ENCODE peak calls at places on chromosomes 1 and 21, in six cellular contexts. One of them, this sample, is unnamed.

GRCh38 chr1:24964811-24965570 is 34.9 kb upstream of the RUNX3 start:
- DNase-seq in SJSA1: peak
- DNase-seq in tibial artery: no peak
- DNase-seq in fibroblast of lung: peak
- DNase-seq in C1 segment of cervical spinal cord: no peak
- DNase-seq in tibial nerve: no peak
- DNase-seq in this sample: no peak

GRCh38 chr1:37634554-37635308 is at the start of gene RSPO1:
- DNase-seq in SJSA1: no peak
- DNase-seq in tibial artery: no peak
- DNase-seq in fibroblast of lung: peak
- DNase-seq in C1 segment of cervical spinal cord: no peak
- DNase-seq in tibial nerve: no peak
- DNase-seq in this sample: no peak

GRCh38 chr21:45381036-45381787 is 23.8 kb upstream of the COL18A1 start:
- DNase-seq in SJSA1: no peak
- DNase-seq in tibial artery: no peak
- DNase-seq in fibroblast of lung: no peak
- DNase-seq in C1 segment of cervical spinal cord: no peak
- DNase-seq in tibial nerve: no peak
- DNase-seq in this sample: no peak

GRCh38 chr1:226568077-226568831 is 19.7 kb downstream of the STUM start:
- DNase-seq in SJSA1: no peak
- DNase-seq in tibial artery: peak
- DNase-seq in fibroblast of lung: peak
- DNase-seq in C1 segment of cervical spinal cord: no peak
- DNase-seq in tibial nerve: no peak
- DNase-seq in this sample: no peak

GRCh38 chr1:53367503-53368313 is 39.8 kb upstream of the LRP8 start:
- DNase-seq in SJSA1: no peak
- DNase-seq in tibial artery: peak
- DNase-seq in fibroblast of lung: no peak
- DNase-seq in C1 segment of cervical spinal cord: no peak
- DNase-seq in tibial nerve: no peak
- DNase-seq in this sample: no peak

GRCh38 chr1:46083579-46083978 is 48.9 kb downstream of the PIK3R3 start:
- DNase-seq in SJSA1: no peak
- DNase-seq in tibial artery: no peak
- DNase-seq in fibroblast of lung: no peak
- DNase-seq in C1 segment of cervical spinal cord: no peak
- DNase-seq in tibial nerve: no peak
- DNase-seq in this sample: no peak

GRCh38 chr1:166902279-166902678 is 26.2 kb upstream of the TADA1 start:
- DNase-seq in SJSA1: peak
- DNase-seq in tibial artery: no peak
- DNase-seq in fibroblast of lung: peak
- DNase-seq in C1 segment of cervical spinal cord: no peak
- DNase-seq in tibial nerve: no peak
- DNase-seq in this sample: no peak

GRCh38 chr1:159591981-159592380 is 4.4 kb downstream of the APCS start:
- DNase-seq in SJSA1: no peak
- DNase-seq in tibial artery: no peak
- DNase-seq in fibroblast of lung: peak
- DNase-seq in C1 segment of cervical spinal cord: no peak
- DNase-seq in tibial nerve: no peak
- DNase-seq in this sample: no peak

GRCh38 chr1:43531453-43531905 is 796 bp downstream of the PTPRF start:
- DNase-seq in SJSA1: peak
- DNase-seq in tibial artery: no peak
- DNase-seq in fibroblast of lung: no peak
- DNase-seq in C1 segment of cervical spinal cord: no peak
- DNase-seq in tibial nerve: no peak
- DNase-seq in this sample: peak

GRCh38 chr1:33682371-33682770 is 181.5 kb upstream of the HMGB4 start:
- DNase-seq in SJSA1: no peak
- DNase-seq in tibial artery: no peak
- DNase-seq in fibroblast of lung: peak
- DNase-seq in C1 segment of cervical spinal cord: no peak
- DNase-seq in tibial nerve: no peak
- DNase-seq in this sample: peak

GRCh38 chr1:65469889-65470340 is 49.4 kb downstream of the LEPR start:
- DNase-seq in SJSA1: peak
- DNase-seq in tibial artery: no peak
- DNase-seq in fibroblast of lung: peak
- DNase-seq in C1 segment of cervical spinal cord: no peak
- DNase-seq in tibial nerve: no peak
- DNase-seq in this sample: no peak

GRCh38 chr1:242201090-242201489 is 202.2 kb upstream of the MAP1LC3C start:
- DNase-seq in SJSA1: no peak
- DNase-seq in tibial artery: no peak
- DNase-seq in fibroblast of lung: no peak
- DNase-seq in C1 segment of cervical spinal cord: no peak
- DNase-seq in tibial nerve: no peak
- DNase-seq in this sample: no peak

GRCh38 chr1:175512637-175513412 is 230.6 kb downstream of the TNR start:
- DNase-seq in SJSA1: no peak
- DNase-seq in tibial artery: no peak
- DNase-seq in fibroblast of lung: no peak
- DNase-seq in C1 segment of cervical spinal cord: no peak
- DNase-seq in tibial nerve: no peak
- DNase-seq in this sample: no peak

GRCh38 chr1:212760126-212760823 is 31.3 kb downstream of the NSL1 start:
- DNase-seq in SJSA1: no peak
- DNase-seq in tibial artery: no peak
- DNase-seq in fibroblast of lung: no peak
- DNase-seq in C1 segment of cervical spinal cord: no peak
- DNase-seq in tibial nerve: no peak
- DNase-seq in this sample: no peak

GRCh38 chr1:115929846-115930245 is 46.5 kb upstream of the SLC22A15 start:
- DNase-seq in SJSA1: peak
- DNase-seq in tibial artery: no peak
- DNase-seq in fibroblast of lung: peak
- DNase-seq in C1 segment of cervical spinal cord: no peak
- DNase-seq in tibial nerve: no peak
- DNase-seq in this sample: no peak

GRCh38 chr1:18149113-18149641 is 41.6 kb downstream of the IGSF21 start:
- DNase-seq in SJSA1: no peak
- DNase-seq in tibial artery: no peak
- DNase-seq in fibroblast of lung: peak
- DNase-seq in C1 segment of cervical spinal cord: no peak
- DNase-seq in tibial nerve: no peak
- DNase-seq in this sample: no peak

GRCh38 chr1:94725566-94725965 is 94.6 kb upstream of the SLC44A3 start:
- DNase-seq in SJSA1: no peak
- DNase-seq in tibial artery: no peak
- DNase-seq in fibroblast of lung: peak
- DNase-seq in C1 segment of cervical spinal cord: no peak
- DNase-seq in tibial nerve: no peak
- DNase-seq in this sample: no peak

GRCh38 chr21:38807481-38807880 is 1.8 kb downstream of the ETS2 start:
- DNase-seq in SJSA1: no peak
- DNase-seq in tibial artery: no peak
- DNase-seq in fibroblast of lung: no peak
- DNase-seq in C1 segment of cervical spinal cord: no peak
- DNase-seq in tibial nerve: no peak
- DNase-seq in this sample: no peak

GRCh38 chr1:145795257-145795881 is 28.5 kb downstream of the RNF115 start:
- DNase-seq in SJSA1: no peak
- DNase-seq in tibial artery: no peak
- DNase-seq in fibroblast of lung: no peak
- DNase-seq in C1 segment of cervical spinal cord: no peak
- DNase-seq in tibial nerve: no peak
- DNase-seq in this sample: no peak

GRCh38 chr1:69846267-69846666 is 278.5 kb downstream of the LRRC7 start:
- DNase-seq in SJSA1: no peak
- DNase-seq in tibial artery: no peak
- DNase-seq in fibroblast of lung: no peak
- DNase-seq in C1 segment of cervical spinal cord: no peak
- DNase-seq in tibial nerve: no peak
- DNase-seq in this sample: no peak

GRCh38 chr1:15429701-15430149 is 8.5 kb upstream of the CTRC start:
- DNase-seq in SJSA1: no peak
- DNase-seq in tibial artery: no peak
- DNase-seq in fibroblast of lung: peak
- DNase-seq in C1 segment of cervical spinal cord: no peak
- DNase-seq in tibial nerve: no peak
- DNase-seq in this sample: no peak

GRCh38 chr1:117754061-117754969 is 148.5 kb downstream of the TENT5C start:
- DNase-seq in SJSA1: peak
- DNase-seq in tibial artery: no peak
- DNase-seq in fibroblast of lung: peak
- DNase-seq in C1 segment of cervical spinal cord: no peak
- DNase-seq in tibial nerve: peak
- DNase-seq in this sample: peak

GRCh38 chr1:245807306-245807705 is 652.5 kb downstream of the KIF26B start:
- DNase-seq in SJSA1: no peak
- DNase-seq in tibial artery: no peak
- DNase-seq in fibroblast of lung: peak
- DNase-seq in C1 segment of cervical spinal cord: no peak
- DNase-seq in tibial nerve: no peak
- DNase-seq in this sample: no peak

GRCh38 chr21:18147678-18148077 is 97.0 kb upstream of the CHODL start:
- DNase-seq in SJSA1: no peak
- DNase-seq in tibial artery: no peak
- DNase-seq in fibroblast of lung: no peak
- DNase-seq in C1 segment of cervical spinal cord: no peak
- DNase-seq in tibial nerve: no peak
- DNase-seq in this sample: no peak

GRCh38 chr1:245441699-245442098 is 286.9 kb downstream of the KIF26B start:
- DNase-seq in SJSA1: no peak
- DNase-seq in tibial artery: no peak
- DNase-seq in fibroblast of lung: peak
- DNase-seq in C1 segment of cervical spinal cord: no peak
- DNase-seq in tibial nerve: no peak
- DNase-seq in this sample: no peak

GRCh38 chr1:115753830-115754229 is 14.7 kb downstream of the CASQ2 start:
- DNase-seq in SJSA1: no peak
- DNase-seq in tibial artery: peak
- DNase-seq in fibroblast of lung: no peak
- DNase-seq in C1 segment of cervical spinal cord: no peak
- DNase-seq in tibial nerve: peak
- DNase-seq in this sample: no peak